ENCODE peak calls at places on chromosomes 2 and 18, in four cellular contexts. L, Y, G and X are unnamed samples.

GRCh38 chr2:3959372-3959771 is 256.0 kb downstream of the DCDC2C start:
- DNase-seq in Y (no peak), L (peak; percentile 45), G (no peak), X (no peak)

GRCh38 chr2:235746257-235746934 is 252.6 kb downstream of the AGAP1 start:
- DNase-seq in G (peak; percentile 41), L (peak; percentile 79), Y (peak; percentile 40), X (peak; percentile 35)

GRCh38 chr18:45408218-45408617 is 207.1 kb upstream of the SLC14A2 start:
- DNase-seq in Y (no peak), G (no peak), L (no peak), X (no peak)

GRCh38 chr2:99072556-99072955 is 69.0 kb upstream of the C2orf15 start:
- DNase-seq in Y (no peak), L (no peak), G (no peak), X (no peak)

GRCh38 chr2:67650292-67651133 is 253.4 kb downstream of the ETAA1 start:
- DNase-seq in Y (peak; percentile 20), L (peak; percentile 74), G (peak; percentile 84), X (no peak)

GRCh38 chr2:95328386-95329125 is 31.4 kb downstream of the KCNIP3 start:
- DNase-seq in G (no peak), L (no peak), Y (no peak), X (no peak)

GRCh38 chr2:230758566-230759480 is 46.2 kb downstream of the CAB39 start:
- DNase-seq in Y (no peak), L (no peak), G (no peak), X (no peak)

GRCh38 chr18:75135158-75135725 is 73.7 kb downstream of the PTGR3 start:
- DNase-seq in Y (no peak), L (no peak), G (no peak), X (no peak)

GRCh38 chr2:100592226-100592625 is 29.4 kb downstream of the PDCL3 start:
- DNase-seq in G (no peak), Y (no peak), L (no peak), X (no peak)

GRCh38 chr2:97727296-97727695 is 13.9 kb downstream of the ZAP70 start:
- DNase-seq in G (no peak), L (no peak), Y (no peak), X (no peak)
- H3K27ac ChIP-seq in G (no peak overlapping the region), L (no peak overlapping the region), Y (peak overlapping the region; percentile 13), X (no peak overlapping the region)

GRCh38 chr2:163682695-163683094 is 53.1 kb downstream of the FIGN start:
- DNase-seq in L (peak; percentile 38), Y (no peak), G (no peak), X (no peak)

GRCh38 chr2:163687213-163687612 is 48.6 kb downstream of the FIGN start:
- DNase-seq in G (no peak), Y (no peak), L (no peak), X (no peak)

GRCh38 chr2:163686289-163686688 is 49.5 kb downstream of the FIGN start:
- DNase-seq in G (no peak), Y (no peak), L (no peak), X (no peak)

DNA sequence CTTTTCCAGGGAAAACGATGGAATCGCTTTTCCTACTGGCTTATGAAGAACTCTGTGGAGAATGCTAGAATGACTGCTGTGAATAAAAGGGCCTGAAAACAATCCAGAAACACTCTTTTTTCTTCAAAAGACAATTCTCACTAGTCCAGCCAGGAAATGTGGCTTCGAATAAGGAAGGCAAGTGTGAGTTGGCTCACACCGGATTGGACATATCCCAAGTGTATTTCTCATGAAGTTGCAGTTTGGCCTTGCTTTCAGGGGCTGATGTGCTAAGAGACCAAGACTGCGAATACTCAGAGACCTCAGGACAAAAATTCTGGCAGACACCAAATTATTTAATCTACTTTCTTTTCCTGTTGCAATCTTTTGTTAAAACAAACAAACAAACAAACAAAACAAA is 54.0 kb downstream of the FIGN start:
- DNase-seq in L (no peak), Y (no peak), G (peak; percentile 52), X (no peak)
- H3K27ac ChIP-seq in L (no peak overlapping the region), Y (no peak overlapping the region), G (no peak overlapping the region), X (peak overlapping the region; percentile 61)

DNA sequence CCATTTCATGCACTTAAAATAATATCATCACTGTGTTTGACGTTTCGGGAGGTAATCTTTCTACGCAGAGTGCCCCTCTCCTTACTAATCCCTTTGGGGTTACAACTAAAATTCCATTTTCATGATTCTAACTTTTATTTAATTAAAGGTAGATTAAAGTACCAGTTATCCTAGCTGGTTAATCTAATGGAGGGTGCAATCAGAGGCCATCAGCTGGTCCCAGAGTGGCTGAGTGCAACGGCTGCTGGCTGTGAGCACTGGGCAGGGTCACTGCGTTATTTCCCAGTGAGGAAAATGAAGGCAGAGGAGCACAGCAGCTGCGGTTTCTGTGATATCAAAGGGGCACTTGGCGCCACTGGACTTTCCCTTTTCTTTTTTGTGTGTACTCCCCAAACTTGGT is 12.1 kb downstream of the SCYGR4 start:
- DNase-seq in G (no peak), Y (no peak), L (no peak), X (no peak)
- H3K27ac ChIP-seq in G (no peak overlapping the region), Y (no peak overlapping the region), L (no peak overlapping the region), X (no peak overlapping the region)

GRCh38 chr2:60532421-60532820 is 21.0 kb downstream of the BCL11A start:
- DNase-seq in Y (no peak), L (no peak), G (no peak), X (no peak)
- H3K27ac ChIP-seq in Y (no peak overlapping the region), L (no peak overlapping the region), G (no peak overlapping the region), X (no peak overlapping the region)

DNA sequence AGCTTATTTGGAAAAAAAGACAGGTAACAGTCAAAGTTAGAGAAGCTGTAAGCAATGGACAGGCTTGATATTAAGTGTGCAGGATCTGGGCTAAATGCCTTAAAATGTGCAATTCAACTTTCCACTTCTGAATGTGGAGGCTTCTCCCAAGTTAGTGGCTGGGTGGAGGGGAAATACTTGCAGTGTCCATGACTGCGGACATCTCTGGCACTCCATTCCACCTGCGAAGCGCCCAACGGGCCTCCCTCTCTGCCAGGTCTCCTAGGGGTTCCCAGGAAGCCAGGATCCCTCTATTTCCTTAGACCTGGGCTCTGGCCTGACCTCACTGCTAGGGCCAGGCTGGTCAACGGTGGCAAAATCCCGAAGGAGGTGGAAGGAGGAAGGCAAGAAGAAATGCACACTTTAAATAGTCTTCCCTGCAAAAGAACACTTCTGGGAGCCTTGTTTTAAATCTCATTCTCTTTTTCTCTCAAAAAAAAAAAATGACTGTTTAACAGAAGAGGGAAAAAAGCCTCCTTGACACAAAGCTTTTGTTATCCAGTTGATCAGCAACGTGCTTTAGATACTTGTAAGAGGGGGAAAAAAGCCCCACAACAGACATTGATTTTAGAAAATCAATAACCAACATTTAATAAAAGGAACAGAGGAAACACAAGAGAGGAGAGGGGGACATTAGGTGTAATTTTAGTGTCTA is 5.0 kb downstream of the ZEB2 start:
- DNase-seq in G (peak; percentile 38), Y (no peak), L (no peak), X (no peak)
- H3K27ac ChIP-seq in G (peak overlapping the region; percentile 95), Y (peak overlapping the region; percentile 65), L (no peak overlapping the region), X (peak overlapping the region; percentile 98)

GRCh38 chr18:60732146-60732545 is 359.6 kb upstream of the MC4R start:
- DNase-seq in G (no peak), L (no peak), Y (no peak), X (no peak)
- H3K27ac ChIP-seq in G (no peak overlapping the region), L (no peak overlapping the region), Y (no peak overlapping the region), X (no peak overlapping the region)

DNA sequence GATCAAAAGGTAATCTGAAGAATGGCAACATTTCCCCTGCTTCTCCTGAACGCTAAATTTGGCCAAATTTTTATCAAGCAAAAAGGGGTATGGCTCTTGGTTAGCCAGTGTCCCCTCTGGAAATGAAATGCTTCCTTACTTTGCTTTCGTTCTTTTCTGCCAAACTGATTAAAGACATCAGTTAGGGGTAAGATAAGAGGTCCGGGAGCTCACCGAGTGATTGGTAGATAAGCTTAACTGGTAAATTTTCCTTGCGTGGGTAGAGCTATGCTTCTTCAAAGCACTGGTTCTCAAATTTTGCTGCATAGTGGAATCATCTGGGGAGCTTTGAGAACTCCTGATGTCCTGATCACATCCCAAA is 62.7 kb upstream of the MAPRE2 start:
- DNase-seq in L (no peak), G (no peak), Y (no peak), X (no peak)
- H3K27ac ChIP-seq in L (no peak overlapping the region), G (no peak overlapping the region), Y (peak overlapping the region; percentile 4), X (peak overlapping the region; percentile 89)

GRCh38 chr2:63845866-63846265 is 4.2 kb downstream of the UGP2 start:
- DNase-seq in G (no peak), L (no peak), Y (no peak), X (no peak)
- H3K27ac ChIP-seq in G (no peak overlapping the region), L (no peak overlapping the region), Y (no peak overlapping the region), X (no peak overlapping the region)

GRCh38 chr18:55486936-55487335 is 101.1 kb downstream of the TCF4 start:
- DNase-seq in L (no peak), G (no peak), Y (no peak), X (no peak)

GRCh38 chr18:55479656-55480420 is 108.2 kb downstream of the TCF4 start:
- DNase-seq in Y (no peak), G (no peak), L (no peak), X (no peak)

GRCh38 chr18:55485666-55486065 is 102.3 kb downstream of the TCF4 start:
- DNase-seq in Y (no peak), L (no peak), G (no peak), X (no peak)

GRCh38 chr18:55484773-55485172 is 103.2 kb downstream of the TCF4 start:
- DNase-seq in L (no peak), Y (no peak), G (no peak), X (no peak)

DNA sequence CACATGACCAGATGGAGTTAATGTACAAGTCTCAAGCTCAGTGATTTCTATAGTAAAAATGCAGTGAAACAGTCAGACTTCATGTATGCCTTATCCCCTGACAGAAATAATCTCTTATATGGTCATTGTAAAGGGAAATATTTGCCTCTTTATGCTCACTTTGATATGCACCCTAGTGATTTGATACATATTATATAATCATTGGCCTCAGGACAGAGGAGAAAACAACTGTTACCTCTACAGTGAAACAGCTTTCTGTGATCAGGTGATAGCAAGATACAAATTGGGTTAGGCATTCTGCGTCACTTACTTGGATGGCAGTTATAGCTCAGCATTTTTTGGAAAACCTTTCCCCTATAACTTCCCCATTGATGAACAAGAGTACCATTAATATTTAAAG is 104.5 kb downstream of the TCF4 start:
- DNase-seq in Y (no peak), L (no peak), G (no peak), X (peak; percentile 33)
- H3K27ac ChIP-seq in Y (no peak overlapping the region), L (no peak overlapping the region), G (no peak overlapping the region), X (no peak overlapping the region)